ENCODE peak calls at places on chromosomes 16 and 17, in five cellular contexts. M is fibroblast of lung; U is heart right ventricle; T is effector memory CD4-positive, alpha-beta T cell; L is breast epithelium. Q is an unnamed sample.

GRCh38 chr17:82287849-82288601 is 14.5 kb upstream of the CSNK1D start:
- DNase-seq in M (peak; percentile 67), U (peak; percentile 87), T (no peak), L (peak; percentile 77), Q (no peak)

GRCh38 chr17:28726396-28726911 is 421 bp upstream of the TLCD1 start:
- DNase-seq in M (peak; percentile 58), U (peak; percentile 44), T (peak; percentile 57), L (no peak), Q (no peak)

GRCh38 chr17:19497616-19498015 is 36.0 kb upstream of the SLC47A1 start:
- DNase-seq in M (peak; percentile 27), U (no peak), T (no peak), L (no peak), Q (no peak)

GRCh38 chr17:47896672-47897490 is 845 bp downstream of the SP2 start:
- DNase-seq in M (peak; percentile 20), U (no peak), T (no peak), L (no peak), Q (no peak)

GRCh38 chr16:50434872-50435478 is 66.2 kb upstream of the BRD7 start:
- DNase-seq in M (no peak), U (no peak), T (no peak), L (no peak), Q (no peak)

GRCh38 chr17:50219345-50219744 is 17.9 kb upstream of the COL1A1 start:
- DNase-seq in M (peak; percentile 94), U (no peak), T (no peak), L (no peak), Q (no peak)

GRCh38 chr16:3023415-3023668 is 400 bp downstream of the HCFC1R1 start:
- DNase-seq in M (no peak), U (peak; percentile 62), T (no peak), L (no peak), Q (no peak)

GRCh38 chr17:43988301-43988700 is 16.1 kb upstream of the NAGS start:
- DNase-seq in M (no peak), U (no peak), T (no peak), L (no peak), Q (no peak)

GRCh38 chr16:72558501-72558900 is 386.5 kb upstream of the PMFBP1 start:
- DNase-seq in M (no peak), U (no peak), T (no peak), L (no peak), Q (no peak)

GRCh38 chr17:7046127-7046724 is 2.3 kb upstream of the SLC16A11 start:
- DNase-seq in M (no peak), U (no peak), T (peak; percentile 37), L (peak; percentile 92), Q (no peak)

GRCh38 chr17:58421711-58422110 is 4.4 kb upstream of the RNF43 start:
- DNase-seq in M (no peak), U (no peak), T (no peak), L (no peak), Q (no peak)

GRCh38 chr17:61175298-61176142 is 224.1 kb upstream of the TBX2 start:
- DNase-seq in M (no peak), U (no peak), T (no peak), L (no peak), Q (no peak)

GRCh38 chr16:73840710-73841109 is 455.9 kb upstream of the PSMD7 start:
- DNase-seq in M (no peak), U (peak; percentile 11), T (no peak), L (no peak), Q (no peak)

GRCh38 chr16:19822534-19822933 is 62.1 kb downstream of the GPRC5B start:
- DNase-seq in M (peak; percentile 25), U (no peak), T (no peak), L (no peak), Q (no peak)

GRCh38 chr16:23398987-23399805 is 53.8 kb downstream of the COG7 start:
- DNase-seq in M (peak; percentile 25), U (peak; percentile 41), T (no peak), L (peak; percentile 22), Q (peak; percentile 64)

GRCh38 chr16:88628512-88628974 is 9.8 kb upstream of the IL17C start:
- DNase-seq in M (no peak), U (peak; percentile 75), T (no peak), L (no peak), Q (peak; percentile 79)

GRCh38 chr17:42079541-42079940 is 18.7 kb downstream of the ZNF385C start:
- DNase-seq in M (no peak), U (no peak), T (no peak), L (no peak), Q (no peak)

GRCh38 chr16:89344846-89345577 is 127.5 kb downstream of the ZNF778 start:
- DNase-seq in M (no peak), U (no peak), T (no peak), L (no peak), Q (no peak)

GRCh38 chr17:49443862-49444261 is 29.2 kb upstream of the PHB1 start:
- DNase-seq in M (peak; percentile 72), U (no peak), T (no peak), L (no peak), Q (no peak)

GRCh38 chr17:8964801-8965393 is 610 bp downstream of the PIK3R5 start:
- DNase-seq in M (no peak), U (no peak), T (no peak), L (no peak), Q (no peak)

GRCh38 chr17:81308161-81308560 is 13.1 kb upstream of the SLC38A10 start:
- DNase-seq in M (no peak), U (no peak), T (no peak), L (no peak), Q (no peak)

GRCh38 chr17:40306395-40306794 is 2.6 kb upstream of the RARA start:
- DNase-seq in M (no peak), U (no peak), T (no peak), L (no peak), Q (no peak)
- H3K27ac ChIP-seq in M (no peak overlapping the region), U (no peak overlapping the region), T (no peak overlapping the region), L (peak overlapping the region; percentile 88), Q (no peak overlapping the region)

GRCh38 chr17:77281024-77281903 is 140.5 kb downstream of the SEC14L1 start:
- DNase-seq in M (peak; percentile 45), U (no peak), T (peak; percentile 60), L (peak; percentile 63), Q (no peak)

GRCh38 chr17:77280304-77280910 is 139.6 kb downstream of the SEC14L1 start:
- DNase-seq in M (peak; percentile 88), U (no peak), T (no peak), L (no peak), Q (no peak)

GRCh38 chr17:77282524-77283515 is 142.1 kb downstream of the SEC14L1 start:
- DNase-seq in M (peak; percentile 82), U (no peak), T (no peak), L (peak; percentile 67), Q (no peak)

GRCh38 chr17:77284023-77284617 is 143.4 kb downstream of the SEC14L1 start:
- DNase-seq in M (no peak), U (no peak), T (no peak), L (no peak), Q (no peak)

DNA sequence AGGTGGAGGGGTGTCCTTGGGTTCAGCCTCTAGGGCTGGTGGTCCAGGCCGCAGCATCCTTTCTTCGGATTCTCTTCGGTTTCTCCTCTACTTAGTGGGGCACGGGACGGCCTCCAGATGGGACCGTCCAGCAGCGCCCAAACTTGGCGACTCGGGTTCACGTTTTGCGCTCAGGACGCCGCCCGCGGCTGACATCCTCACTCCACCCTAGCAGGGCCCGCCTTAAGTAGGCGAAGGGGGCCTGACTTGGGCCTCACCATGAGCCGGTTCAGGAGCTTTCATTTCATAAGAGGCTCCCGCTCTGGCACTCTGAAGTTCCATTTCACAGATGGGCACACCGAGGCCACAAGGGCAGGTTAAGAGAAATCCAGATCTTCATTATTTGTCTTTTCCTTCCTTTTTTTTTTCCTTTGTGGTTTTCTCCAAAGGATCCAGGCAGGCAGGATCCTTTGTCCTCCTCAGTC is 141.2 kb downstream of the SEC14L1 start:
- DNase-seq in M (no peak), U (no peak), T (no peak), L (no peak), Q (no peak)
- H3K27me3 ChIP-seq in M (no peaks in the 10 kb centered on the region), U (peaks cover 25% of the 10 kb centered on the region), T (peaks cover 6% of the 10 kb centered on the region), L (no peaks in the 10 kb centered on the region), Q (no peaks in the 10 kb centered on the region)

DNA sequence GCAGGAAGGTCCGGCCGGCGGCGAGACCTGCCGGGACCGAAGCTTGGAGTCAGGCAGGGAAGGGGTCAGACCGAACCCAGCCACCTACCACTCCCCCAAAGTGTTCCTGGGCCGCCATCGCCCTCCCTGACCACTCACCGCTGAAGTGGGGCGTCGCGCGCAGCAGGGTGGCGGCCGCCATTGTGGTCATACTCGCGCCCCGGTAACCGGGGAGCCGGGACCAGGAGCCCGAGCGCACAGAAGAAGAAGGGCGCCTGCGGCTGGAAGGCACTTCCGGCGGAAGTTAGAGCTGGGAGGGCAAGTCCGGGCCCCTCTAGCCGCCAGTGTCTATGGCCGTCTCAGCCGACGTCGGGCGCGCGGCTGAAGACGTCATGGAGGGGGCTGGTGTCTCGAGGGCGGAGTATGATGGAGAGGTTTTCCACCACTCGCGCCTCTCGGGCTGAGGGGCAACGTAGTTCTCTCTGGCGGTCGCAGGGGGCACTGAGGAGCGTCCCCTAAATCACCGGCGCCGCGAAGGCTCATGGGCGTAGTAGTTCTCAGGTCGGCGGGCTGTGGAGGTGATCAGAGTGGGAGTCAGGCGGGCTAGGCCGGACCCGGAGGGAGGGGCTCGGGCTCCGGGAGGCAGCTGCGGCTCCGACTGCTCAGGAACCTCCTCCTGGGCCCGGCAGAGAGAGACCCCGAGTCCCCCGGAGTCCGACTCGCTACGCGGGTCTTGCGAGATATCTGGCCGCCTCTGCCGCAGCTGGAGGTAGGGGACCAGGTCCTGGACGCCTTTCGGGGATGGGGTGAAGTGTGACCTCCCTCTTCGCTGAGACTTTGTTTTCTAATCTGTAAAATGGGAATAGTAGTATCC is at the start of gene TUFM:
- DNase-seq in M (peak; percentile 98), U (peak; percentile 99), T (peak; percentile 97), L (peak; percentile 97), Q (peak; percentile 94)
- H3K27ac ChIP-seq in M (peak within 1 kb of the TSS; percentile 86), U (peak within 1 kb of the TSS; percentile 88), T (peak within 1 kb of the TSS; percentile 87), L (peak within 1 kb of the TSS; percentile 92), Q (no peak within 1 kb of the TSS)

GRCh38 chr17:79402275-79402674 is 208.6 kb downstream of the RBFOX3 start:
- DNase-seq in M (no peak), U (no peak), T (no peak), L (no peak), Q (no peak)
- H3K27me3 ChIP-seq in M (peaks cover 10% of the 10 kb centered on the region), U (peaks cover 82% of the 10 kb centered on the region), T (peaks cover 16% of the 10 kb centered on the region), L (no peaks in the 10 kb centered on the region), Q (peaks cover 4% of the 10 kb centered on the region)

GRCh38 chr17:51795401-51795800 is 363.1 kb downstream of the CA10 start:
- DNase-seq in M (no peak), U (no peak), T (no peak), L (no peak), Q (no peak)

GRCh38 chr17:51797150-51797549 is 361.4 kb downstream of the CA10 start:
- DNase-seq in M (no peak), U (no peak), T (no peak), L (no peak), Q (no peak)

GRCh38 chr17:51796026-51796425 is 362.5 kb downstream of the CA10 start:
- DNase-seq in M (no peak), U (no peak), T (no peak), L (no peak), Q (no peak)

GRCh38 chr17:51794466-51794865 is 364.0 kb downstream of the CA10 start:
- DNase-seq in M (no peak), U (no peak), T (no peak), L (no peak), Q (no peak)

GRCh38 chr17:51793686-51794085 is 364.8 kb downstream of the CA10 start:
- DNase-seq in M (no peak), U (no peak), T (no peak), L (no peak), Q (no peak)
- H3K27ac ChIP-seq in M (no peak overlapping the region), U (no peak overlapping the region), T (no peak overlapping the region), L (no peak overlapping the region), Q (no peak overlapping the region)

GRCh38 chr16:31215287-31216115 is 1.4 kb downstream of the PYDC1 start:
- DNase-seq in M (peak; percentile 71), U (peak; percentile 49), T (no peak), L (no peak), Q (peak; percentile 86)
- H3K27me3 ChIP-seq in M (peaks cover 32% of the 10 kb centered on the region), U (peaks cover 48% of the 10 kb centered on the region), T (peaks cover 30% of the 10 kb centered on the region), L (peaks cover 4% of the 10 kb centered on the region), Q (peaks cover 12% of the 10 kb centered on the region)

Q was measured in iPS DF 6.9.